ENCODE peak calls at places on chromosomes 3 and 15, in eight cellular contexts. One of them, this sample, is unnamed.

GRCh38 chr3:138260636-138261035 is 69.0 kb downstream of the NME9 start:
- DNase-seq in pancreas: no peak
- DNase-seq in breast epithelium: no peak
- DNase-seq in RWPE1: no peak
- DNase-seq in lower lobe of right lung: no peak
- DNase-seq in sigmoid colon: no peak
- DNase-seq in tibial artery: no peak
- DNase-seq in neuronal stem cell: no peak
- DNase-seq in this sample: no peak

GRCh38 chr3:148697311-148698189 is at the start of gene AGTR1:
- DNase-seq in RWPE1: no peak
- DNase-seq in neuronal stem cell: peak; percentile 68
- DNase-seq in breast epithelium: peak; percentile 20
- DNase-seq in lower lobe of right lung: peak; percentile 45
- DNase-seq in tibial artery: peak; percentile 85
- DNase-seq in sigmoid colon: peak; percentile 91
- DNase-seq in pancreas: peak; percentile 52
- DNase-seq in this sample: no peak

GRCh38 chr3:179464296-179465092 is 13.2 kb upstream of the GNB4 start:
- DNase-seq in RWPE1: no peak
- DNase-seq in breast epithelium: peak; percentile 75
- DNase-seq in tibial artery: no peak
- DNase-seq in neuronal stem cell: no peak
- DNase-seq in sigmoid colon: no peak
- DNase-seq in lower lobe of right lung: peak; percentile 46
- DNase-seq in pancreas: no peak
- DNase-seq in this sample: no peak

GRCh38 chr3:150149651-150150051 is 179.0 kb upstream of the PFN2 start:
- DNase-seq in pancreas: no peak
- DNase-seq in RWPE1: no peak
- DNase-seq in tibial artery: no peak
- DNase-seq in sigmoid colon: no peak
- DNase-seq in neuronal stem cell: no peak
- DNase-seq in lower lobe of right lung: no peak
- DNase-seq in breast epithelium: no peak
- DNase-seq in this sample: no peak

GRCh38 chr3:16319307-16319706 is 54.3 kb downstream of the OXNAD1 start:
- DNase-seq in breast epithelium: no peak
- DNase-seq in pancreas: no peak
- DNase-seq in RWPE1: no peak
- DNase-seq in lower lobe of right lung: no peak
- DNase-seq in neuronal stem cell: no peak
- DNase-seq in sigmoid colon: no peak
- DNase-seq in tibial artery: no peak
- DNase-seq in this sample: no peak

GRCh38 chr3:126878664-126879063 is 104.3 kb upstream of the PLXNA1 start:
- DNase-seq in sigmoid colon: no peak
- DNase-seq in pancreas: no peak
- DNase-seq in RWPE1: no peak
- DNase-seq in tibial artery: no peak
- DNase-seq in neuronal stem cell: no peak
- DNase-seq in breast epithelium: no peak
- DNase-seq in lower lobe of right lung: no peak
- DNase-seq in this sample: no peak

GRCh38 chr3:161069441-161070251 is 35.5 kb downstream of the B3GALNT1 start:
- DNase-seq in lower lobe of right lung: no peak
- DNase-seq in sigmoid colon: no peak
- DNase-seq in pancreas: no peak
- DNase-seq in neuronal stem cell: no peak
- DNase-seq in tibial artery: peak; percentile 77
- DNase-seq in breast epithelium: no peak
- DNase-seq in RWPE1: peak; percentile 71
- DNase-seq in this sample: no peak

GRCh38 chr3:192410684-192410960 is 316.7 kb downstream of the FGF12 start:
- DNase-seq in breast epithelium: no peak
- DNase-seq in pancreas: no peak
- DNase-seq in RWPE1: no peak
- DNase-seq in tibial artery: no peak
- DNase-seq in lower lobe of right lung: no peak
- DNase-seq in sigmoid colon: no peak
- DNase-seq in neuronal stem cell: no peak
- DNase-seq in this sample: no peak

GRCh38 chr3:172203522-172204258 is 164.3 kb downstream of the FNDC3B start:
- DNase-seq in tibial artery: no peak
- DNase-seq in pancreas: no peak
- DNase-seq in sigmoid colon: no peak
- DNase-seq in RWPE1: no peak
- DNase-seq in neuronal stem cell: no peak
- DNase-seq in lower lobe of right lung: no peak
- DNase-seq in breast epithelium: no peak
- DNase-seq in this sample: peak; percentile 8

GRCh38 chr3:25502233-25502632 is 74.2 kb downstream of the RARB start:
- DNase-seq in RWPE1: no peak
- DNase-seq in lower lobe of right lung: no peak
- DNase-seq in tibial artery: no peak
- DNase-seq in pancreas: no peak
- DNase-seq in sigmoid colon: no peak
- DNase-seq in breast epithelium: no peak
- DNase-seq in neuronal stem cell: no peak
- DNase-seq in this sample: no peak

GRCh38 chr3:139283301-139283700 is 60.5 kb upstream of the MRPS22 start:
- DNase-seq in neuronal stem cell: no peak
- DNase-seq in tibial artery: no peak
- DNase-seq in sigmoid colon: no peak
- DNase-seq in RWPE1: no peak
- DNase-seq in lower lobe of right lung: no peak
- DNase-seq in breast epithelium: no peak
- DNase-seq in pancreas: no peak
- DNase-seq in this sample: no peak

GRCh38 chr15:41842229-41842628 is 3.6 kb downstream of the PLA2G4B start:
- DNase-seq in RWPE1: no peak
- DNase-seq in tibial artery: no peak
- DNase-seq in breast epithelium: no peak
- DNase-seq in neuronal stem cell: no peak
- DNase-seq in pancreas: no peak
- DNase-seq in lower lobe of right lung: no peak
- DNase-seq in sigmoid colon: no peak
- DNase-seq in this sample: no peak

GRCh38 chr3:25592510-25592968 is 72.2 kb downstream of the TOP2B start:
- DNase-seq in pancreas: no peak
- DNase-seq in breast epithelium: no peak
- DNase-seq in lower lobe of right lung: no peak
- DNase-seq in RWPE1: peak; percentile 20
- DNase-seq in tibial artery: peak; percentile 83
- DNase-seq in sigmoid colon: peak; percentile 67
- DNase-seq in neuronal stem cell: no peak
- DNase-seq in this sample: no peak

GRCh38 chr3:100518983-100519382 is 26.6 kb downstream of the TMEM45A start:
- DNase-seq in pancreas: no peak
- DNase-seq in breast epithelium: no peak
- DNase-seq in sigmoid colon: no peak
- DNase-seq in neuronal stem cell: no peak
- DNase-seq in tibial artery: no peak
- DNase-seq in lower lobe of right lung: no peak
- DNase-seq in RWPE1: no peak
- DNase-seq in this sample: no peak
- H3K27ac ChIP-seq in pancreas: no peak overlapping the region
- H3K27ac ChIP-seq in breast epithelium: peak overlapping the region; percentile 25
- H3K27ac ChIP-seq in sigmoid colon: no peak overlapping the region
- H3K27ac ChIP-seq in neuronal stem cell: no peak overlapping the region
- H3K27ac ChIP-seq in tibial artery: no peak overlapping the region
- H3K27ac ChIP-seq in lower lobe of right lung: no peak overlapping the region
- H3K27ac ChIP-seq in RWPE1: no peak overlapping the region
- H3K27ac ChIP-seq in this sample: no peak overlapping the region

GRCh38 chr3:188819939-188820338 is 351.8 kb upstream of the TPRG1 start:
- DNase-seq in neuronal stem cell: no peak
- DNase-seq in lower lobe of right lung: no peak
- DNase-seq in RWPE1: no peak
- DNase-seq in sigmoid colon: no peak
- DNase-seq in tibial artery: no peak
- DNase-seq in breast epithelium: no peak
- DNase-seq in pancreas: no peak
- DNase-seq in this sample: no peak
- H3K27ac ChIP-seq in neuronal stem cell: no peak overlapping the region
- H3K27ac ChIP-seq in lower lobe of right lung: peak overlapping the region; percentile 56
- H3K27ac ChIP-seq in RWPE1: no peak overlapping the region
- H3K27ac ChIP-seq in sigmoid colon: peak overlapping the region; percentile 37
- H3K27ac ChIP-seq in tibial artery: peak overlapping the region; percentile 11
- H3K27ac ChIP-seq in breast epithelium: peak overlapping the region; percentile 39
- H3K27ac ChIP-seq in pancreas: no peak overlapping the region
- H3K27ac ChIP-seq in this sample: no peak overlapping the region

DNA sequence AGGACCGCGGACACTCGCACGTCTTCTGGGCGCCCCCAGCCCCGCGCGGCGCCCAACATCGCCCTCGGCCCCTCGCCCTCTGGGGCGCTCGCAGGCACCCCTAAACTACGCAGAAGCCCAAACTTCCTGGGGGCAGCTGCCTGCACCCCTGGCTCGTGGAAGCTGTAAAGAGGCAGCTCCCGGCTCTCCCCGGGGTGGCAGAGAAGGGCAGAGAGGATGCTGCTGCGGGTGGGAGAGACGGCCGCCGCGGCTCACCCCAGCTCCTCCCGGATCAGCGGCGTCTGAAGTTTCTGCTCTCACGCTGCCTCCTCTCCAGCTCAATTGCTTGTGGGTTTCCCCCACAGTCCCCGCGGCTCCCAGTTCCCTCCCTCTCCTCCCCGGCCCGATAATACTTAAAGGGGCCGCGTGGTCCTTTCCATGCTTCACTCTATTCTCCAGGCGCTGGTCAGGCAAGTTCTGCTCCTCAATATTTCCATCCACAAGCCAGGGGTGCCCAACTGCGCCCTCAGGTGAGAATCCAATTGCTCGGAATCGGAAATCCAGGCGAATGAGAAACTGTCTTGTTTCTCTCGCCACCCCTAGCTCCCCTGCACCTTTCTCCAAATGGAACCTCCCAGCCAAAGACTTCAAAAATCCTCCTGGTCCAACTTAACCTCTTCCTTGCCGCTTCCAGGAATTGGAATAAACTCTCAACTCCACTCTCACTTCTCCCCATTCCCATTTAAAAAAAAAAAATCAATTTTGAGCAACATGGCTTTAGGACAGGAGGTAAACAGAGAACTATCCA is 748.5 kb downstream of the ROBO1 start:
- DNase-seq in RWPE1: peak; percentile 76
- DNase-seq in sigmoid colon: peak; percentile 93
- DNase-seq in tibial artery: peak; percentile 89
- DNase-seq in breast epithelium: peak; percentile 42
- DNase-seq in lower lobe of right lung: peak; percentile 68
- DNase-seq in pancreas: peak; percentile 30
- DNase-seq in neuronal stem cell: peak; percentile 81
- DNase-seq in this sample: peak; percentile 78
- H3K27ac ChIP-seq in RWPE1: peak overlapping the region; percentile 71
- H3K27ac ChIP-seq in sigmoid colon: peak overlapping the region; percentile 95
- H3K27ac ChIP-seq in tibial artery: peak overlapping the region; percentile 90
- H3K27ac ChIP-seq in breast epithelium: peak overlapping the region; percentile 85
- H3K27ac ChIP-seq in lower lobe of right lung: peak overlapping the region; percentile 71
- H3K27ac ChIP-seq in pancreas: no peak overlapping the region
- H3K27ac ChIP-seq in neuronal stem cell: peak overlapping the region; percentile 99
- H3K27ac ChIP-seq in this sample: peak overlapping the region; percentile 75

DNA sequence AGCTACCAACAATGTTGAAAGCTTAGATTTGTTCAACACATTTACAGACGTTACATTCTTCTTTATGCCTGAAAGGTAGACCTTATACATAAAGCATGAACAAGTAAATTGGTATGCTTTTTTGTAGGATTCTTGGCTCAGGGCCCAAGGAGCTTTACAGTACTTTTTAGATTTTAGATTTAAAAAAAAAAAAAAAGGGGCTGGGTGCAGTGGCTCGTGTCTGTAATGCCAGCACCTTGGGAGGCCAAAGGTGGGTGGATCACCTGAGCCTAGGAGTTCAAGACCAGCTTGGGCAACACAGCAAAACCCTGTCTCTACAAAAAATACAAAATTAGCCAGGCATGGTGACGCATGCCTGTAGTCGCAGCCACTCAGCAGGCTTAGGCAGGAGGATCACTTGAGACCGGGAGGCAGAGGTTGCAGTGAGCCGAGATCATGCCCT is 39.7 kb downstream of the MEF2A start:
- DNase-seq in tibial artery: no peak
- DNase-seq in neuronal stem cell: no peak
- DNase-seq in RWPE1: peak; percentile 71
- DNase-seq in breast epithelium: no peak
- DNase-seq in lower lobe of right lung: no peak
- DNase-seq in sigmoid colon: no peak
- DNase-seq in pancreas: no peak
- DNase-seq in this sample: no peak
- H3K27ac ChIP-seq in tibial artery: no peak overlapping the region
- H3K27ac ChIP-seq in neuronal stem cell: no peak overlapping the region
- H3K27ac ChIP-seq in RWPE1: peak overlapping the region; percentile 90
- H3K27ac ChIP-seq in breast epithelium: no peak overlapping the region
- H3K27ac ChIP-seq in lower lobe of right lung: no peak overlapping the region
- H3K27ac ChIP-seq in sigmoid colon: no peak overlapping the region
- H3K27ac ChIP-seq in pancreas: no peak overlapping the region
- H3K27ac ChIP-seq in this sample: no peak overlapping the region

GRCh38 chr15:58517252-58517681 is 85.5 kb downstream of the LIPC start:
- DNase-seq in neuronal stem cell: no peak
- DNase-seq in sigmoid colon: no peak
- DNase-seq in tibial artery: no peak
- DNase-seq in RWPE1: no peak
- DNase-seq in breast epithelium: no peak
- DNase-seq in lower lobe of right lung: no peak
- DNase-seq in pancreas: no peak
- DNase-seq in this sample: no peak

GRCh38 chr15:58513008-58513407 is 81.2 kb downstream of the LIPC start:
- DNase-seq in lower lobe of right lung: no peak
- DNase-seq in tibial artery: no peak
- DNase-seq in RWPE1: no peak
- DNase-seq in sigmoid colon: no peak
- DNase-seq in pancreas: no peak
- DNase-seq in breast epithelium: no peak
- DNase-seq in neuronal stem cell: no peak
- DNase-seq in this sample: no peak

GRCh38 chr15:58517682-58518525 is 86.1 kb downstream of the LIPC start:
- DNase-seq in tibial artery: no peak
- DNase-seq in lower lobe of right lung: no peak
- DNase-seq in pancreas: no peak
- DNase-seq in sigmoid colon: no peak
- DNase-seq in neuronal stem cell: no peak
- DNase-seq in breast epithelium: no peak
- DNase-seq in RWPE1: no peak
- DNase-seq in this sample: no peak

GRCh38 chr15:58513681-58514336 is 82.0 kb downstream of the LIPC start:
- DNase-seq in lower lobe of right lung: no peak
- DNase-seq in pancreas: no peak
- DNase-seq in breast epithelium: no peak
- DNase-seq in neuronal stem cell: no peak
- DNase-seq in sigmoid colon: no peak
- DNase-seq in tibial artery: no peak
- DNase-seq in RWPE1: no peak
- DNase-seq in this sample: no peak

GRCh38 chr15:58515807-58516206 is 84.0 kb downstream of the LIPC start:
- DNase-seq in pancreas: no peak
- DNase-seq in tibial artery: no peak
- DNase-seq in neuronal stem cell: no peak
- DNase-seq in breast epithelium: no peak
- DNase-seq in lower lobe of right lung: no peak
- DNase-seq in RWPE1: no peak
- DNase-seq in sigmoid colon: no peak
- DNase-seq in this sample: no peak
- H3K27ac ChIP-seq in pancreas: no peak overlapping the region
- H3K27ac ChIP-seq in tibial artery: no peak overlapping the region
- H3K27ac ChIP-seq in neuronal stem cell: no peak overlapping the region
- H3K27ac ChIP-seq in breast epithelium: no peak overlapping the region
- H3K27ac ChIP-seq in lower lobe of right lung: no peak overlapping the region
- H3K27ac ChIP-seq in RWPE1: no peak overlapping the region
- H3K27ac ChIP-seq in sigmoid colon: no peak overlapping the region
- H3K27ac ChIP-seq in this sample: no peak overlapping the region

This sample was measured in substantia nigra.